ENCODE peak calls at places on chromosomes 1 and 21, in four cellular contexts. G is neural crest cell, T is fibroblast of lung, D is astrocyte of the spinal cord. B is an unnamed sample.

GRCh38 chr1:159207080-159207479 is 2.4 kb downstream of the ACKR1 start:
- DNase-seq in D (no peak), T (no peak), G (no peak), B (no peak)

GRCh38 chr1:203112451-203112850 is 15.1 kb upstream of the ADORA1 start:
- DNase-seq in G (no peak), D (no peak), T (no peak), B (peak; percentile 35)

GRCh38 chr1:20981903-20982695 is 194.6 kb downstream of the EIF4G3 start:
- DNase-seq in T (peak; percentile 71), G (no peak), D (peak; percentile 46), B (peak; percentile 48)

GRCh38 chr21:24290151-24290833 is 1317.0 kb downstream of the MRPL39 start:
- DNase-seq in D (no peak), G (no peak), T (no peak), B (no peak)

GRCh38 chr1:66769512-66770229 is 17.4 kb downstream of the DYNLT5 start:
- DNase-seq in D (no peak), T (no peak), G (no peak), B (no peak)

GRCh38 chr21:44761747-44762208 is 39.8 kb downstream of the UBE2G2 start:
- DNase-seq in G (no peak), T (no peak), D (no peak), B (no peak)

GRCh38 chr1:26471498-26472329 is 526 bp upstream of the HMGN2 start:
- DNase-seq in G (peak; percentile 65), T (peak; percentile 77), D (peak; percentile 80), B (peak; percentile 75)

GRCh38 chr21:17931080-17931479 is 111.9 kb upstream of the C21orf91 start:
- DNase-seq in T (no peak), D (no peak), G (no peak), B (no peak)

GRCh38 chr1:222896630-222897526 is 82.0 kb downstream of the DISP1 start:
- DNase-seq in D (no peak), T (peak; percentile 21), G (no peak), B (peak; percentile 48)

GRCh38 chr21:44905725-44906084 is 15.0 kb downstream of the ITGB2 start:
- DNase-seq in T (no peak), D (no peak), G (no peak), B (no peak)

GRCh38 chr1:198671136-198671535 is 32.3 kb downstream of the PTPRC start:
- DNase-seq in T (no peak), D (no peak), G (no peak), B (no peak)

GRCh38 chr1:246506440-246506784 is 667 bp downstream of the SMYD3 start:
- DNase-seq in T (no peak), G (no peak), D (peak; percentile 7), B (no peak)

GRCh38 chr1:9873385-9873784 is 36.7 kb downstream of the CTNNBIP1 start:
- DNase-seq in D (no peak), G (no peak), T (no peak), B (no peak)

GRCh38 chr1:243730499-243731150 is 119.4 kb downstream of the AKT3 start:
- DNase-seq in T (no peak), D (no peak), G (no peak), B (no peak)

GRCh38 chr21:31482460-31482859 is 138.4 kb upstream of the TIAM1 start:
- DNase-seq in G (no peak), T (no peak), D (no peak), B (no peak)

GRCh38 chr1:110519125-110519810 is at the start of gene KCNA10:
- DNase-seq in T (no peak), D (no peak), G (no peak), B (no peak)

GRCh38 chr1:209675567-209676154 is 449 bp downstream of the G0S2 start:
- DNase-seq in G (peak; percentile 12), T (peak; percentile 43), D (peak; percentile 45), B (no peak)

GRCh38 chr1:221228594-221228993 is 349.4 kb downstream of the HLX start:
- DNase-seq in G (no peak), T (no peak), D (no peak), B (no peak)

GRCh38 chr1:198669023-198669698 is 30.3 kb downstream of the PTPRC start:
- DNase-seq in T (peak; percentile 90), G (no peak), D (peak; percentile 93), B (peak; percentile 93)

GRCh38 chr1:111222308-111223125 is 5.0 kb upstream of the CHI3L2 start:
- DNase-seq in G (peak; percentile 76), D (peak; percentile 61), T (peak; percentile 61), B (peak; percentile 53)

GRCh38 chr21:39483917-39484316 is 32.1 kb downstream of the SH3BGR start:
- DNase-seq in D (peak; percentile 3), T (peak; percentile 36), G (no peak), B (peak; percentile 43)

GRCh38 chr21:38888956-38889605 is 83.4 kb downstream of the ETS2 start:
- DNase-seq in G (no peak), D (peak; percentile 18), T (peak; percentile 28), B (no peak)

GRCh38 chr21:28482657-28483056 is 510.0 kb downstream of the LTN1 start:
- DNase-seq in G (no peak), T (no peak), D (peak; percentile 15), B (no peak)

GRCh38 chr1:187275346-187275745 is 446.6 kb downstream of the PLA2G4A start:
- DNase-seq in T (no peak), D (no peak), G (no peak), B (no peak)

GRCh38 chr1:183424691-183425090 is 6.5 kb upstream of the NMNAT2 start:
- DNase-seq in G (no peak), D (no peak), T (no peak), B (no peak)

GRCh38 chr1:245704765-245705164 is 550.0 kb downstream of the KIF26B start:
- DNase-seq in T (peak; percentile 41), D (peak; percentile 75), G (no peak), B (no peak)

GRCh38 chr1:33624991-33625870 is 152.8 kb downstream of the ZSCAN20 start:
- DNase-seq in D (no peak), T (no peak), G (no peak), B (no peak)

GRCh38 chr1:241603626-241604337 is 36.4 kb downstream of the CHML start:
- DNase-seq in D (peak; percentile 86), G (no peak), T (peak; percentile 87), B (peak; percentile 60)

GRCh38 chr21:18677632-18678031 is 274.0 kb upstream of the TMPRSS15 start:
- DNase-seq in T (no peak), G (no peak), D (no peak), B (no peak)

GRCh38 chr1:44632511-44633072 is 41.7 kb downstream of the TMEM53 start:
- DNase-seq in D (no peak), G (no peak), T (no peak), B (peak; percentile 19)

GRCh38 chr1:89611721-89612120 is 21.2 kb upstream of the LRRC8C start:
- DNase-seq in G (no peak), T (no peak), D (no peak), B (no peak)

GRCh38 chr1:89613928-89614327 is 19.0 kb upstream of the LRRC8C start:
- DNase-seq in D (no peak), T (no peak), G (no peak), B (no peak)

GRCh38 chr1:89616844-89617627 is 15.9 kb upstream of the LRRC8C start:
- DNase-seq in G (no peak), T (no peak), D (no peak), B (no peak)

GRCh38 chr1:89620664-89621063 is 12.3 kb upstream of the LRRC8C start:
- DNase-seq in G (no peak), D (no peak), T (no peak), B (no peak)

DNA sequence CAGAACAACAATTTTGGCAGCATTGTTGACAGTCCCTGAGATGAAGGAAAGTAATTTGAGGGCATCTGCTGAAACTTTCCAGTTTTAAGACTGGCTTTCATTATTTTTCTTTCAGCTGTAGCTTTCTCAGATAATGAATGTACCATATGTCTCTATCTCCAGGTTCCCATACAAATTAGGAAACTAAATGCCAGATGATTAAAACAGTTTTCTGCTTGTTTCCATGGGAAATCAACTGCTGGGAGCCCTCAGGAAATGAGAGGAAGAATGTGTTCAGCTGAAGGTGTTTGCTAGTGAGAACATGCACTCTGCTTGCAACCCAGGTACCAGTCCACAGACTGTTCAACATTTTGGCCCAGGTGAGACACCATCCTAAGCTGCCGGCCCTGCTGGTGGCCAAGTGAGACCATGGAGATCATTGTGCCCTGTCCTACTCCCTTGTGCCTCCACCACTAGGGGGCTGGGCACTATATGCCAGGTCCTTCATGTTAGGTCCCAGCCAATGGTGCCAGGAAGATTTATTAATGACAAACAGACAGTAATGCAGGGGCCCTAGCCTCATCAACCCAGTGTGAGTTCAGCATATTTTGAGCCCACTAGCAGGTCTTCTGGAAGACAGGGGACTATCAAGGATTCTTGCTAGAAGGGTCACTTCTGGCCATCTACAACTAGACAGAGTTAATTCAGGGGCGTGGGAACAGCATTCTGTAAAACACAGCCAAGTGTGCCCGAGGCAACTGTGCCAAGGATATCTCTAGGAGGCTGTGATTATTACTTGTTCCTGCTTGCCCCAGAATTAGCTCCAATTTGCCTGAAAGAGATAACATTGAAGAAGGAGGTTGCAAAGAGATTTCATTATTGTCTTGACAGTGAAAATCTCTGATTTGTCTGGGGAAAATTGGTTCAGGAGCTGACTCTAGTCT is 17.0 kb upstream of the LRRC8C start:
- DNase-seq in G (no peak), T (no peak), D (no peak), B (no peak)
- TF ChIP-seq CTCF in G (peak; percentile 45), T (peak; percentile 6), D (peak; percentile 42), B (peak; percentile 51)

GRCh38 chr1:178885869-178886268 is 15.0 kb upstream of the ANGPTL1 start:
- DNase-seq in D (no peak), G (no peak), T (no peak), B (no peak)
- TF ChIP-seq CTCF in D (no peak), G (no peak), T (no peak), B (no peak)

DNA sequence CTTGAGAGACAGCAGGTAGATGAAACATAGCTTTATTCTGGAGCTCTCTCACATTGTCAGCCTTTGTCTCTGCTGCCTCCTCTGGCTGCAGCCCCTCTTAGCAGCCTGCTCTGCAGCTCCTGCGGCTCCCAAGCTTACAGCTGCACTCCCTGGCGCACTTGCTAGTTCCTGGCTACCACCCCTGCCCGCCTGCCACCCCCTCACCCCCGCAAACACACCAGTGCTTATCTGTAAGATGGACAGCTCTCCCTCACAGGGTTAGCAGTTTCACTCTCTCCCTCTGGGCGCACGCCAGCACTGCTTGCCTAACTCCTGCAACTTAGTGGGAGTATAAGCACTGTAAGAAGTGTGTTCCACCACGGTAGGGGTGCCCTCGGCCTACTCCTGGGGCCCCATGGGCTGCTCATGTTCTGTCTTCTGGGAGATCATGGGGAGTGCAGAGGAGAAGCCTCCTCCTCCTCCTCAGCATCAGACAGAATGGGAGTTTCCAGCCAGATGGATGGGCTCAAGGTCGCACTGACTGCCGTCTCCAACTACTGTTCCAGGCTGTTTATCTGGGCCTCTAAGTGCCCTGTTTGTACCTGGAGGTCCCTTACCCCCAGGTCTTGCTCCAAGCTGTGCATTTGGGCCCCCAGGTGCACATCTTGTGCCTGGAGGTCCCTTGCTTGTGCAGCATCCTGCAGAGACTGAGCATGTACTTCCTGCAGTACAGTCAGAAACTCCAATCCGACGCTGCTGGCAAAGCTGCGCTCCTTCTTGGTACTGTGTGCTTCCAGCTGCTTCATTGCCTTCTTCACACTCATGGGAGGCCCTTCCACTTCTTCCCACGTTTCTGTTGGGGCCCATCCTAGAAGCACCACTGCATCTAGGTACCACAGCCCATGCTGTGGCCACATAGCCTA is 1388.1 kb downstream of the AMY1C start:
- DNase-seq in D (no peak), G (peak; percentile 32), T (no peak), B (no peak)
- TF ChIP-seq CTCF in D (peak; percentile 37), G (peak; percentile 61), T (no peak), B (no peak)

DNA sequence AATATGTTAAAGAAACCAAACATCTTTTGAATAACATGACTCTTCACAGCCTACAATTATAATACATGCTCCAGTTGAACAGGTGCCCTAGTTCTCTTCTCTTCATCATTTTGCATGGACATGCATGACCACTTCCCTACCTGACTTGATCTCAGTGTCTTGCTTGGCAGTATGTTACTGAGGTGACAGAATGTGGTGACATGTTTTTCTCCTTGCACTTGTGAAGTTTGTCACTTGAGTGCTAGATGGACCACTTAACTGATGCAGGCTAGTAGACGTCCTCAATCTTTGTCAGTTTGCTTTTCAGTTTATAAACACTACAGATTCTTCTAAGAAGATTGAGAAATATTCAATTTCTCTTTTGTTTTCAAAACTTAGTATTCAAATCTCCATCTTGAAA is 10.1 kb upstream of the KRTAP13-2 start:
- DNase-seq in D (no peak), T (no peak), G (no peak), B (no peak)
- TF ChIP-seq CTCF in D (no peak), T (no peak), G (no peak), B (no peak)